ENCODE peak calls at places on chromosomes 11 and 22, in five cellular contexts. D is transverse colon, H is adrenal gland, B is Peyer's patch, O is thyroid gland. J is an unnamed sample.

GRCh38 chr11:92897487-92897886 is 72.0 kb upstream of the MTNR1B start:
- DNase-seq in D (no peak), B (no peak), H (no peak), O (no peak), J (no peak)

GRCh38 chr22:36544107-36544620 is 15.2 kb upstream of the EIF3D start:
- DNase-seq in D (no peak), H (no peak), B (no peak), O (no peak), J (peak; percentile 4)

GRCh38 chr11:118614511-118614910 is 7.1 kb downstream of the PHLDB1 start:
- DNase-seq in O (no peak), B (peak; percentile 29), H (no peak), D (no peak), J (no peak)

GRCh38 chr11:120952503-120953229 is 71.2 kb upstream of the TBCEL start:
- DNase-seq in D (peak; percentile 79), B (peak; percentile 77), O (peak; percentile 85), H (peak; percentile 82), J (peak; percentile 70)

GRCh38 chr11:128472128-128473110 is 114.9 kb downstream of the ETS1 start:
- DNase-seq in D (no peak), O (no peak), B (no peak), H (no peak), J (no peak)

GRCh38 chr11:99911116-99911515 is 776.0 kb upstream of the ARHGAP42 start:
- DNase-seq in D (no peak), B (no peak), H (no peak), O (no peak), J (no peak)

GRCh38 chr11:84714316-84714780 is 912.8 kb downstream of the DLG2 start:
- DNase-seq in B (peak; percentile 46), D (peak; percentile 65), H (peak; percentile 65), O (peak; percentile 63), J (peak; percentile 39)

GRCh38 chr22:16824718-16825687 is at the start of gene XKR3:
- DNase-seq in O (no peak), D (no peak), B (no peak), H (no peak), J (no peak)

GRCh38 chr11:78341841-78342240 is 75.8 kb downstream of the GAB2 start:
- DNase-seq in B (no peak), O (no peak), H (no peak), D (no peak), J (no peak)

GRCh38 chr11:60376601-60377000 is 1.7 kb upstream of the MS4A7 start:
- DNase-seq in B (no peak), O (no peak), H (no peak), D (no peak), J (no peak)

GRCh38 chr22:39219071-39220050 is 25.4 kb downstream of the PDGFB start:
- DNase-seq in O (no peak), D (no peak), H (no peak), B (peak; percentile 27), J (no peak)

GRCh38 chr22:23212061-23213030 is 32.0 kb downstream of the BCR start:
- DNase-seq in H (no peak), O (no peak), D (no peak), B (no peak), J (no peak)

GRCh38 chr11:63573881-63574855 is 11.0 kb upstream of the PLAAT2 start:
- DNase-seq in O (peak; percentile 65), H (peak; percentile 23), B (peak; percentile 89), D (peak; percentile 81), J (no peak)

GRCh38 chr22:37079668-37080171 is 28.2 kb downstream of the KCTD17 start:
- DNase-seq in B (peak; percentile 86), O (peak; percentile 27), H (no peak), D (peak; percentile 48), J (peak; percentile 32)

GRCh38 chr11:26493616-26494015 is 78.4 kb downstream of the MUC15 start:
- DNase-seq in O (no peak), B (no peak), D (no peak), H (no peak), J (no peak)

GRCh38 chr11:84901986-84902385 is 725.2 kb downstream of the DLG2 start:
- DNase-seq in B (no peak), O (no peak), H (no peak), D (no peak), J (peak; percentile 10)

GRCh38 chr11:32439488-32440210 is 4.3 kb upstream of the WT1 start:
- DNase-seq in H (no peak), O (no peak), D (no peak), B (no peak), J (no peak)

GRCh38 chr11:32935462-32936029 is 42.9 kb downstream of the QSER1 start:
- DNase-seq in H (no peak), B (no peak), O (no peak), D (no peak), J (no peak)

GRCh38 chr11:22082178-22082577 is 110.7 kb upstream of the ANO5 start:
- DNase-seq in D (no peak), B (no peak), H (no peak), O (no peak), J (no peak)

GRCh38 chr11:104547996-104548661 is 350.1 kb downstream of the CASP12 start:
- DNase-seq in D (no peak), B (no peak), H (no peak), O (no peak), J (no peak)

GRCh38 chr22:28017859-28018258 is 98.8 kb upstream of the PITPNB start:
- DNase-seq in D (peak; percentile 0), H (peak; percentile 4), O (no peak), B (peak; percentile 31), J (peak; percentile 47)

GRCh38 chr11:78251083-78251699 is 62.5 kb downstream of the USP35 start:
- DNase-seq in D (no peak), O (no peak), B (no peak), H (no peak), J (no peak)

GRCh38 chr11:66237867-66238266 is 30.6 kb upstream of the RAB1B start:
- DNase-seq in B (no peak), H (no peak), D (no peak), O (no peak), J (no peak)

GRCh38 chr22:32571764-32572163 is 97.2 kb downstream of the FBXO7 start:
- DNase-seq in D (no peak), H (no peak), B (no peak), O (no peak), J (no peak)

GRCh38 chr11:6099577-6099976 is 7.9 kb upstream of the OR56B4 start:
- DNase-seq in O (no peak), D (no peak), B (no peak), H (no peak), J (no peak)

GRCh38 chr11:12119502-12119901 is 9.1 kb downstream of the MICAL2 start:
- DNase-seq in B (peak; percentile 72), O (no peak), D (no peak), H (no peak), J (no peak)

GRCh38 chr11:111414267-111414931 is 35.3 kb upstream of the POU2AF1 start:
- DNase-seq in D (peak; percentile 30), B (no peak), O (no peak), H (no peak), J (no peak)

DNA sequence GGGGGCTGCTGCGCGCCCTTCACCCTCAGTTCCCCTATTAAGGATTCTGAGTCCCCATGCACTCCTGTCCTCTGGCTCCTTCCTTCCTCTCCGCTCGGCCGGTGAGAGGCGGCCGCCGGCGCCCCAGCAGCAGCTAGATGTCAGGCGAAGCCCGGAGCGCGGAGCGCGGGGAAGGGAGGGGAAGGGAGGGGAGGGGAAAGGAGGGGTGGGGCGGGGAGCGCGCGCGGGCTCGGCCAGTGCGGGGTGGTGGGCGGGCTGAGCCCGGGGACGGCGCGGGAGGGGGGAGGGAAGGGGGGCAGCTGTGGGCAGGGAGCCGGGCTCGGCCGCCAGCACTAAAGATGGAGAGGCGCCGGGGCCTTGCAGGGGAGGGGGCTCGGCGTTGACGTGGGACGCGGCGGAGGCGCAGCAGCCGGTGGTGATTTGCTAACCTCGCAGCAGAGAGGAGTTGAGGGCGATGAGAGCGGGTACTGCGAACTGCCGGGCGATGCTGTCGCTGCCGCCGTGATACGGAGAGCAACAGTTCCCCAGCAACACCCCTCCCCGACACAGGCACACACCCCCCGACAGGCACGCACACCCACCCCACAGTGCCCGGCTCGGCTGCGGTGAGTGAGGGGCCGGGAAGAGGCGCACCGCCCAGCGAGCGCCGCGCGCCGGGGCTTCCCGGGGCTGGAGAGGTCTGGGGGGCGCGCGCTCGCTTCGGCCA is at the start of gene ZBTB16:
- DNase-seq in B (peak; percentile 91), H (peak; percentile 95), D (peak; percentile 88), O (peak; percentile 90), J (peak; percentile 89)
- TF ChIP-seq POLR2A in B (peak; percentile 83), H (peak; percentile 93), D (peak; percentile 85), O (peak; percentile 57), J (peak; percentile 92)

DNA sequence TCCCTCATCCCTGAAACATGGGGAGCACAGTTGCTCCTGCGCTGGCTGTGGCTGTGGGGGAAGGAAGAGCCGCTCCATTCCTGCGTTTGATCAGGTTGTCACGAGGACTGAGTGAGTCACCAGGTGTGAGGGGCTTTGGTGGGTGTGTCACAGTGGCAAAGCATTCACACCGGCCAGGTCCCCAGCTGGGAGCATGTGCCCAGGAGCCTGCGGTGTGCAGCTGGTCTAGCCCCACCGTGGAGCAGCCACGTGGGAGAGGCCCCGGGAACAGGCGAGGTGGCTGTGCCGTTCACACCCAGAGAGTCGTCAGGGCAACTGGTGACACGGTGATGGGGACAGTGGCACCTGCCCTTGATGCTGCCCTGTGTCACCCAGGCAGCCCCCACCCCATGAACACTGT is 47.6 kb upstream of the PPARA start:
- DNase-seq in B (no peak), H (peak; percentile 56), O (no peak), D (no peak), J (no peak)
- H3K4me1 ChIP-seq in B (no peaks in the 10 kb centered on the region), H (peaks cover 77% of the 10 kb centered on the region), O (peaks cover 22% of the 10 kb centered on the region), D (peaks cover 50% of the 10 kb centered on the region), J (peaks cover 67% of the 10 kb centered on the region)

GRCh38 chr11:15370774-15371173 is 256.1 kb downstream of the INSC start:
- DNase-seq in B (no peak), D (no peak), H (no peak), O (no peak), J (no peak)
- TF ChIP-seq POLR2A in B (no peak), D (no peak), H (no peak), O (no peak), J (no peak)

GRCh38 chr11:117314840-117315239 is 1.2 kb downstream of the BACE1 start:
- DNase-seq in D (no peak), H (peak; percentile 29), B (no peak), O (no peak), J (no peak)
- H3K4me1 ChIP-seq in D (peaks cover 31% of the 10 kb centered on the region), H (peaks cover 41% of the 10 kb centered on the region), B (peaks cover 20% of the 10 kb centered on the region), O (peaks cover 4% of the 10 kb centered on the region), J (peaks cover 18% of the 10 kb centered on the region)

GRCh38 chr11:43311791-43312607 is at the start of gene API5:
- DNase-seq in B (peak; percentile 96), O (peak; percentile 93), D (peak; percentile 93), H (peak; percentile 93), J (peak; percentile 94)
- TF ChIP-seq POLR2A in B (peak; percentile 67), O (no peak), D (peak; percentile 84), H (peak; percentile 90), J (no peak)

GRCh38 chr11:123770712-123771111 is 16.4 kb upstream of the OR6X1 start:
- DNase-seq in O (no peak), H (no peak), D (no peak), B (no peak), J (no peak)
- H3K4me1 ChIP-seq in O (no peaks in the 10 kb centered on the region), H (no peaks in the 10 kb centered on the region), D (no peaks in the 10 kb centered on the region), B (no peaks in the 10 kb centered on the region), J (no peaks in the 10 kb centered on the region)